ENCODE peak calls at places on chromosomes 11 and 22, in ten cellular contexts. F is tibial nerve; Q is lower lobe of right lung; L is tibial artery; J is Peyer's patch; V is CD8-positive, alpha-beta T cell; D is H9; H is breast epithelium; A is pancreas; I is A549. G is an unnamed sample.

GRCh38 chr11:36288442-36289225 is 590 bp downstream of the COMMD9 start:
- DNase-seq in F (no peak), Q (no peak), L (no peak), J (no peak), V (no peak), D (no peak), H (no peak), A (no peak), I (no peak), G (no peak)

GRCh38 chr11:75603791-75604736 is 42.0 kb downstream of the SERPINH1 start:
- DNase-seq in F (no peak), Q (no peak), L (no peak), J (no peak), V (no peak), D (no peak), H (no peak), A (no peak), I (no peak), G (no peak)

GRCh38 chr22:47014946-47015345 is 252.5 kb downstream of the TBC1D22A start:
- DNase-seq in F (no peak), Q (no peak), L (no peak), J (no peak), V (no peak), D (no peak), H (no peak), A (no peak), I (no peak), G (no peak)

GRCh38 chr22:49244466-49245420 is 582.9 kb downstream of the BRD1 start:
- DNase-seq in F (no peak), Q (no peak), L (peak), J (peak), V (no peak), D (peak), H (peak), A (no peak), I (no peak), G (no peak)

GRCh38 chr11:43908191-43908590 is 27.6 kb downstream of the ALKBH3 start:
- DNase-seq in F (no peak), Q (no peak), L (no peak), J (no peak), V (no peak), D (no peak), H (no peak), A (no peak), I (no peak), G (peak)

GRCh38 chr11:77146261-77147035 is 18.4 kb downstream of the MYO7A start:
- DNase-seq in F (no peak), Q (no peak), L (no peak), J (no peak), V (no peak), D (no peak), H (no peak), A (no peak), I (no peak), G (no peak)

GRCh38 chr11:12397953-12398352 is 20.6 kb downstream of the PARVA start:
- DNase-seq in F (no peak), Q (no peak), L (peak), J (no peak), V (no peak), D (no peak), H (no peak), A (no peak), I (no peak), G (no peak)

GRCh38 chr11:62508336-62509058 is 38.1 kb downstream of the AHNAK start:
- DNase-seq in F (peak), Q (peak), L (peak), J (peak), V (no peak), D (peak), H (peak), A (peak), I (peak), G (no peak)

GRCh38 chr11:131734871-131735270 is 364.5 kb downstream of the NTM start:
- DNase-seq in F (no peak), Q (no peak), L (no peak), J (no peak), V (no peak), D (no peak), H (no peak), A (no peak), I (no peak), G (no peak)

GRCh38 chr11:47433991-47434786 is 8.0 kb upstream of the PSMC3 start:
- DNase-seq in F (no peak), Q (no peak), L (peak), J (no peak), V (no peak), D (no peak), H (no peak), A (no peak), I (no peak), G (no peak)

GRCh38 chr11:44766112-44766971 is 39.6 kb downstream of the TSPAN18 start:
- DNase-seq in F (no peak), Q (no peak), L (peak), J (no peak), V (no peak), D (peak), H (no peak), A (no peak), I (no peak), G (peak)

GRCh38 chr11:12889243-12889642 is 119.9 kb upstream of the RASSF10 start:
- DNase-seq in F (no peak), Q (peak), L (peak), J (no peak), V (no peak), D (no peak), H (no peak), A (no peak), I (no peak), G (no peak)

GRCh38 chr22:49011379-49011768 is 816.3 kb downstream of the BRD1 start:
- DNase-seq in F (peak), Q (peak), L (peak), J (no peak), V (no peak), D (peak), H (peak), A (no peak), I (no peak), G (peak)

GRCh38 chr11:46330887-46331652 is 16.2 kb upstream of the DGKZ start:
- DNase-seq in F (no peak), Q (no peak), L (no peak), J (no peak), V (peak), D (no peak), H (no peak), A (no peak), I (no peak), G (no peak)

GRCh38 chr11:117169726-117170125 is 8.8 kb upstream of the SIDT2 start:
- DNase-seq in F (no peak), Q (no peak), L (no peak), J (no peak), V (no peak), D (no peak), H (no peak), A (no peak), I (no peak), G (no peak)

GRCh38 chr22:47394504-47395440 is 632.3 kb downstream of the TBC1D22A start:
- DNase-seq in F (no peak), Q (no peak), L (no peak), J (peak), V (no peak), D (no peak), H (peak), A (no peak), I (no peak), G (no peak)

GRCh38 chr22:30245985-30246901 is at the start of gene LIF:
- DNase-seq in F (no peak), Q (no peak), L (no peak), J (no peak), V (no peak), D (peak), H (no peak), A (peak), I (no peak), G (peak)
- TF ChIP-seq CTCF in F (peak), Q (peak), L (no peak), J (peak), V (no peak), D (no peak), H (no peak), A (no peak), I (no peak), G (peak)

GRCh38 chr11:110908401-110909106 is 196.3 kb upstream of the ARHGAP20 start:
- DNase-seq in F (no peak), Q (no peak), L (no peak), J (no peak), V (no peak), D (no peak), H (no peak), A (no peak), I (no peak), G (peak)
- H3K27ac ChIP-seq in F (no peak), Q (no peak), L (no peak), J (no peak), V (no peak), D (no peak), H (peak), A (no peak), I (no peak), G (peak)

GRCh38 chr22:25896592-25896991 is 154.6 kb downstream of the MYO18B start:
- DNase-seq in F (no peak), Q (no peak), L (no peak), J (no peak), V (no peak), D (no peak), H (no peak), A (no peak), I (no peak), G (no peak)

GRCh38 chr22:25890651-25891050 is 148.7 kb downstream of the MYO18B start:
- DNase-seq in F (no peak), Q (no peak), L (no peak), J (no peak), V (no peak), D (no peak), H (no peak), A (no peak), I (no peak), G (no peak)

GRCh38 chr22:25896098-25896497 is 154.1 kb downstream of the MYO18B start:
- DNase-seq in F (no peak), Q (no peak), L (no peak), J (no peak), V (no peak), D (no peak), H (no peak), A (no peak), I (no peak), G (peak)

GRCh38 chr22:25895678-25896077 is 153.7 kb downstream of the MYO18B start:
- DNase-seq in F (no peak), Q (no peak), L (no peak), J (no peak), V (no peak), D (no peak), H (no peak), A (no peak), I (no peak), G (no peak)

DNA sequence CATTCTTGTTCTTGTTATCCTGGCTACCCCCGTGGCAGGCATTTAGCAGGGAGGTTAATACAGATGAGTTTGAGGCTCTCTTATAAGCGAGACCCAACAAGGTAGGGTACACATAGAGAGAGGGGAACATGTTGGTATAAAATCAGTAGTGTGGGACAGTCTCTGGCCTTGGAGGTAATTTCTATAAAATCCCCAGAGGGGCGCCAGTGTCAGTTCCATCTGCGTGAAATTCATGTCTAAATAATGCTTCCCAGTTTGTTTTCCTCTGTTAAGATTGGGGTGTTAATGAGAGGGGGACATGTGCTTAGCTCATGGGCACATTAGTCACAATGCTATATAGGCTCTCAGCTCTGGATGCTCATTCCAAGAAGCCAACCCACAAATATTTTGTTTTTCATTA is 150.7 kb downstream of the MYO18B start:
- DNase-seq in F (no peak), Q (no peak), L (no peak), J (no peak), V (no peak), D (no peak), H (no peak), A (no peak), I (no peak), G (no peak)
- TF ChIP-seq CTCF in F (no peak), Q (no peak), L (no peak), J (no peak), V (no peak), D (peak), H (no peak), A (no peak), I (no peak), G (peak)

DNA sequence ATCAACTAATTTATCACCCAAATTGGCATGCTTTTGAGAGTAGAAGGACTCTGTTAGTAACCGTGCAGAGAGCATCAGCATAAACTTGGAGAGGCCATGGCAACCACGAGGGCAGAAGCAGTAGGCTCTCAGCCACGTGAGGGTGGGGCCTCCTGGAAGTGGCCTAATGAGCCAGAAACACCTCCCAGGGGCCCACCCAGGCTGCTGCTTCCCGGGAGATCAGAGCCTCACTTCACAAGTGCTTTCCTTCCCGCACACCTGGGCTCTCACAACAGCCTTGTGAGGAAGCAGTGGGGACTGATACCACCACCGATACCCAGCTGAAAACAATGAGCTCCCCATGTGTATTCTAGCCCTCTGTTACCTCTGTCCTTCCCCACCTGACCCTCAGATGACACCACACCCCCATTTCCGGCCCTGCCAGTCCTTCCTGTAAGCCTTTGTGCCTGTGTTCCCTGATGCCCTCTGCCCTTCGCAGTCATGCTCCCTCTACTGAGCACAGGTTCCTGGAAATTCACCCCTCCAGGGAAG is 17.0 kb downstream of the TRIM29 start:
- DNase-seq in F (no peak), Q (no peak), L (no peak), J (no peak), V (no peak), D (no peak), H (no peak), A (no peak), I (no peak), G (no peak)
- H3K27ac ChIP-seq in F (no peak), Q (peak), L (no peak), J (no peak), V (no peak), D (no peak), H (peak), A (no peak), I (peak), G (no peak)

GRCh38 chr11:64786308-64786707 is 8.0 kb upstream of the SF1 start:
- DNase-seq in F (no peak), Q (peak), L (peak), J (peak), V (no peak), D (no peak), H (peak), A (peak), I (no peak), G (no peak)
- TF ChIP-seq CTCF in F (no peak), Q (no peak), L (no peak), J (no peak), V (no peak), D (no peak), H (no peak), A (no peak), I (no peak), G (no peak)

GRCh38 chr11:87879118-87879517 is 296.1 kb downstream of the RAB38 start:
- DNase-seq in F (no peak), Q (no peak), L (no peak), J (no peak), V (no peak), D (no peak), H (no peak), A (no peak), I (no peak), G (no peak)
- H3K27ac ChIP-seq in F (no peak), Q (no peak), L (no peak), J (no peak), V (no peak), D (no peak), H (no peak), A (no peak), I (no peak), G (no peak)

G was measured in WERI-Rb-1.